ENCODE peak calls at places on chromosomes 7 and 10, in nine cellular contexts. C, Q, O, Y, D, B, E, G and M are unnamed samples. For H3K27me3, the result is how much of the 10 kb centered on the place peaks cover.

GRCh38 chr7:115357213-115357999 is 435.5 kb downstream of the MDFIC start:
- DNase-seq in G (no peak), O (no peak), E (no peak), D (no peak), C (no peak), Q (no peak), Y (no peak), B (no peak), M (no peak)

GRCh38 chr7:51033722-51034530 is 251.2 kb upstream of the GRB10 start:
- DNase-seq in Y (no peak), D (no peak), Q (no peak), G (no peak), B (no peak), E (no peak), O (no peak), C (no peak), M (no peak)

GRCh38 chr7:77235280-77235679 is 35.7 kb upstream of the FGL2 start:
- DNase-seq in Y (no peak), G (no peak), E (no peak), O (no peak), C (no peak), Q (no peak), D (no peak), B (no peak), M (no peak)

GRCh38 chr10:131960631-131961046 is 21.1 kb downstream of the BNIP3 start:
- DNase-seq in O (no peak), Y (no peak), G (no peak), B (no peak), Q (peak), D (no peak), E (no peak), C (no peak), M (no peak)

GRCh38 chr10:78318305-78318704 is 284.6 kb downstream of the RPS24 start:
- DNase-seq in Y (no peak), G (no peak), C (no peak), D (no peak), Q (no peak), E (no peak), B (no peak), O (no peak), M (no peak)

GRCh38 chr10:43940898-43941777 is 292.5 kb upstream of the ZNF32 start:
- DNase-seq in G (no peak), Q (no peak), E (no peak), B (no peak), O (no peak), Y (peak), D (no peak), C (no peak), M (no peak)

GRCh38 chr7:12103948-12104347 is 107.1 kb upstream of the TMEM106B start:
- DNase-seq in C (no peak), O (no peak), Q (no peak), G (no peak), D (no peak), E (no peak), B (no peak), Y (no peak), M (no peak)

GRCh38 chr10:34743804-34744203 is 71.3 kb downstream of the PARD3 start:
- DNase-seq in B (no peak), O (peak), Y (peak), E (no peak), Q (no peak), G (no peak), C (no peak), D (no peak), M (peak)

DNA sequence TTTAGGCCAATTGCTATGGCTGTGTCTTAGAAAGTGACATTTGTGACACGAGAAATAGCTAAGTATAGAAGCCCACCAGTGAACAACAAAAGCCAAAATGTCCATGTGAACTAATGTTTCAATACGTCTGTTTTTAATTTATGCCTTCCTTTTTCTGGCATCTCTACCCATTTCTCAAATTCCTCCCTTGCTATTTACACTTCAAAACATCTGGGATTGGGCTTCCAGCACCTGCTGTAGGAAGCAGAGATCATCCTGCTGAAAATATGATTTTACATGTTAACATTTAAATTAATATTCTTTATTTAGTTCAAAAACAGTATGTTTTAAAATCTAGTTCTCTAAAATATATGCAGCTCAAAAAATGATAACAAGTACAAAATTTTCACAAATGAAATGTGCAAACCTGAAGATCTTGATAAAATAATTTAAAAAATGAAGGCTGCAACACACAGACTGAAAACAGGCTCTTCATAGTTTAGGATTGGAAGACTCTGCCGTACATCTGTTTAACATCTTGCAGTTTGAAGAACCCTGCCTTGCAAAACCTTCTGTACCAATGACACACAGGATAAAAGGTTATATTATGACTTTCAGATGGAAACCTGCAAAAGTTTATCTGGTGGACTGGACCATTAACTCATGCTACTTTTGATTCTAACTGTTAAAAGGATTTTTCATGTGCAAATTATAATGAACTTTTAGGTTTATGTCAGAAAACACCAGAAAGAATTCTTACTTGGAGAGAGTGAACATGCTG is 408.4 kb downstream of the SUGCT start:
- DNase-seq in G (no peak), D (no peak), B (no peak), E (no peak), Q (no peak), C (no peak), O (no peak), Y (no peak), M (no peak)
- H3K27ac ChIP-seq in G (no peak), D (no peak), B (no peak), E (no peak), Q (no peak), C (no peak), O (no peak), Y (peak), M (peak)

GRCh38 chr7:157905740-157906461 is 569.1 kb downstream of the DNAJB6 start:
- DNase-seq in E (no peak), Q (no peak), Y (peak), G (peak), C (peak), O (no peak), B (no peak), D (no peak), M (no peak)

GRCh38 chr7:157904866-157905215 is 568.0 kb downstream of the DNAJB6 start:
- DNase-seq in Y (no peak), O (no peak), D (no peak), E (no peak), B (no peak), Q (no peak), G (no peak), C (no peak), M (no peak)

GRCh38 chr7:157903715-157904114 is 566.9 kb downstream of the DNAJB6 start:
- DNase-seq in D (no peak), G (no peak), Q (no peak), B (no peak), Y (no peak), E (no peak), C (peak), O (no peak), M (no peak)

GRCh38 chr7:157903296-157903695 is 566.5 kb downstream of the DNAJB6 start:
- DNase-seq in O (no peak), B (no peak), C (no peak), E (no peak), Q (no peak), D (no peak), G (no peak), Y (no peak), M (no peak)

GRCh38 chr7:157904211-157904865 is 567.5 kb downstream of the DNAJB6 start:
- DNase-seq in G (no peak), D (no peak), Q (no peak), C (no peak), O (no peak), B (no peak), E (no peak), Y (no peak), M (no peak)
- H3K27me3 ChIP-seq in G (under half), D (under half), Q (under half), C (under half), O (under half), B (under half), E (under half), Y (under half), M (under half)

GRCh38 chr7:107697246-107698044 is 36.8 kb downstream of the SLC26A4 start:
- DNase-seq in E (no peak), O (no peak), C (no peak), Q (no peak), D (no peak), G (no peak), Y (no peak), B (no peak), M (no peak)
- H3K27ac ChIP-seq in E (no peak), O (no peak), C (no peak), Q (no peak), D (no peak), G (no peak), Y (peak), B (no peak), M (peak)

DNA sequence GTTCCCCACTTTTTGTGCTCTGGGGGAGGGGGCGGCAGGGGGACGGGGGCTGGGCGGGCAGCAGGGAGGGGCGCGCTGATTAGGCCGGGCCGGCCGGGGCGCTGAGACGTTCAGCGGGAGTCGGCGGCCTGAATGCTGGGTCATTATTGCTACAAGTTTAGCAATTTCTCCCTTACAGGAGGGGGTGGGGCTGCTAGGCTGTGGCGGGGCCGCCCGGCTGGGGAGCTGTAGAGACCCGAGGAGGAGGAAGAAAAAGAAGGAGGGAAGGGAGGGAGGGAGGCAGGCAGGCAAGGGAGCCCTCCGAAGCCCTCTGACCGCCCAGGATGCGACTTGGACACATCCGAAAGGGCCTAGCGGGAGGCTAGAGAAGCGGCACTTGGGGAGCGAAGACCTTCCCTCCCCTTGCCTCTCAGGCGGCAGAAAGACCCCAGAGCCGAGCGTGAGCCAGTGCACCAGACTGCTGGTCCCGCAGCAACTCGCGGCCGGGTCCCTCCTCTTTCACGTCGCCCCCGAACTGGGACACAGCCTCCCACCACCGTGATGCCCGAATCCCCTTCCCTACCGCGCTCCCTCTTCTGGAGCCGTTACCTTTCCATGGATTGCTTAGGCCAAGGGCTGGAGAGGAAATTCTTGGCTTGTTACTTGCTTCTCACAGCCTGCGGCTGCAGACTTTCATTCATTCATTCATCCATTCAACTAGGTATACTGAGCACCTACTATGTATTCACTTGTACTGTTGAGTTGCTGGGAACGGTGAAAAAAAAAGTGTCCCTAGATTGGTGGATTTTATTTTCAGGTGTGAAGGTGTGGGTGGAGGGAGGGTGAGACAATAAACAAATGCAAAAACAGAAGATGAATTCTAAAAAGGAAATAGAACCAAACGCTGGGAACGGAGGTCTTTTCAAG is 4.9 kb downstream of the NKX2-3 start:
- DNase-seq in Y (no peak), G (no peak), D (no peak), B (peak), E (no peak), O (no peak), C (peak), Q (no peak), M (no peak)
- H3K27me3 ChIP-seq in Y (half or more), G (half or more), D (under half), B (half or more), E (under half), O (half or more), C (half or more), Q (half or more), M (under half)

DNA sequence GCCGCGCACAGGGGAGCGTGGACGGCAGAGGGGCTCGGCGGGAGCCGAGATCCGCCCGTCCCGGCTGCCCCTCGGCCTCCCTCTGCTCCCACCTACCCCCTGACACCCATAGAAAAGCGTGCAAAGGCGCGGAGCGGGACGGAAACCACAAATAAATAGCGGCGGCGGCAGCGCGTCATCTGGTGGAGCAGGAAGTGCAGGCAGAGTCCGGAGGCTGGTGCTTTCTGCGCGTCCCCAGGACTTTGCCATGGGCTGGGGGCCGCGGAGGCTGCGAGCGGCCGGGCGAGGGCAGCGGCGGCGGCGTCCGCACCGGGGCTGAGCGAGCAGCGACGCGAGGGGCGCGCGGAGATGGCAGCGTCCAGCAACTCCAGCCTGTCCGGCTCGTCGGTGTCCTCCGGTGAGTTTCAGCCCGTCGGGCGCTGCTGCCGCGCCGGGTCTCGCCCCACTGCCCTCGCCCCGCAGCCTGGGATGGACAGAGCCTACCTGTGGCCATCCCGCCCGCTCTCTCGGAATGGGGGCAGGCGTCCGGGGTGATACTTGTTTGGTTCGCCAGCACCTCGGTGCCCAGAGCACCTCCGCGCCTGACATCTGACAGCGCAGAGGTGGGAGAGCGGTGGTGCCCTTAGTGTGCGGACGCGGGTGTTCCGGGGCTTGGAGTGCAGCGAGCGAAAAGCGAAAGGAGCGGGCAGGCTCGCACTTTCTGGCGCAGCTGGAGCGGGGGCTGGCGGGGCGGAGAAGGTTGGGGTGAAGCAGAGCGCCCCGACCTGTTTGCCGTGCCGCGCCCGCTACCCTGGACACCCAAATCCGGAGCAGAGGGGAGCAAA is at the start of gene CHN2:
- DNase-seq in G (peak), E (peak), B (peak), D (no peak), C (peak), Y (peak), O (no peak), Q (peak), M (peak)
- H3K27ac ChIP-seq in G (no peak), E (no peak), B (no peak), D (no peak), C (no peak), Y (peak), O (no peak), Q (peak), M (peak)